ENCODE peak calls at places on chromosomes 7 and 10, in seven cellular contexts. S, C, B, N, J, H and I are unnamed samples.

GRCh38 chr10:61750943-61751471 is 88.3 kb downstream of the CABCOCO1 start:
- DNase-seq in S (peak), C (peak), B (peak), N (peak), J (peak), H (peak), I (peak)

GRCh38 chr7:104929921-104930320 is 84.1 kb upstream of the KMT2E start:
- DNase-seq in S (no peak), C (no peak), B (no peak), N (no peak), J (no peak), H (no peak), I (no peak)

GRCh38 chr7:87220026-87220733 is 648 bp upstream of the TMEM243 start:
- DNase-seq in S (peak), C (peak), B (peak), N (peak), J (peak), H (peak), I (peak)

GRCh38 chr10:78754269-78755074 is 314.3 kb upstream of the ZMIZ1 start:
- DNase-seq in S (no peak), C (no peak), B (peak), N (no peak), J (no peak), H (no peak), I (peak)

GRCh38 chr7:122407195-122407594 is 102.6 kb upstream of the FEZF1 start:
- DNase-seq in S (no peak), C (no peak), B (no peak), N (no peak), J (no peak), H (no peak), I (no peak)

GRCh38 chr7:57424515-57425238 is 25.3 kb upstream of the ZNF716 start:
- DNase-seq in S (no peak), C (no peak), B (no peak), N (no peak), J (no peak), H (no peak), I (no peak)

GRCh38 chr7:30062587-30062986 is 34.4 kb downstream of the PLEKHA8 start:
- DNase-seq in S (no peak), C (peak), B (peak), N (peak), J (no peak), H (no peak), I (peak)

GRCh38 chr10:89032141-89032814 is 41.7 kb downstream of the FAS start:
- DNase-seq in S (no peak), C (no peak), B (peak), N (peak), J (no peak), H (no peak), I (peak)

GRCh38 chr10:102352066-102352715 is 43.3 kb upstream of the NFKB2 start:
- DNase-seq in S (peak), C (peak), B (peak), N (peak), J (peak), H (peak), I (peak)